ENCODE peak calls at places on chromosomes 6 and 20, in nine cellular contexts. L, T, O, Y, K, H, G, W and A are unnamed samples.

GRCh38 chr6:36033935-36034334 is 6.3 kb downstream of the MAPK14 start:
- DNase-seq in L (no peak), T (no peak), O (no peak), Y (no peak), K (peak), H (peak), G (no peak), W (no peak), A (no peak)

GRCh38 chr6:12114055-12114503 is 102.0 kb downstream of the HIVEP1 start:
- DNase-seq in L (no peak), T (no peak), O (no peak), Y (no peak), K (no peak), H (peak), G (no peak), W (no peak), A (no peak)

GRCh38 chr20:46959081-46959692 is 64.5 kb downstream of the EYA2 start:
- DNase-seq in L (no peak), T (no peak), O (no peak), Y (no peak), K (peak), H (no peak), G (no peak), W (no peak), A (no peak)

GRCh38 chr6:71527831-71528377 is 239.3 kb downstream of the OGFRL1 start:
- DNase-seq in L (no peak), T (no peak), O (no peak), Y (no peak), K (no peak), H (no peak), G (no peak), W (no peak), A (no peak)

GRCh38 chr20:59925894-59926293 is 7.5 kb downstream of the SYCP2 start:
- DNase-seq in L (no peak), T (no peak), O (no peak), Y (no peak), K (peak), H (no peak), G (no peak), W (no peak), A (no peak)

GRCh38 chr6:158775832-158776231 is 43.3 kb downstream of the EZR start:
- DNase-seq in L (no peak), T (no peak), O (no peak), Y (no peak), K (no peak), H (no peak), G (no peak), W (no peak), A (no peak)

GRCh38 chr6:9520417-9521151 is 894.3 kb downstream of the TFAP2A start:
- DNase-seq in L (no peak), T (no peak), O (no peak), Y (no peak), K (peak), H (peak), G (no peak), W (no peak), A (no peak)

GRCh38 chr6:138765896-138766487 is 7.6 kb upstream of the CCDC28A start:
- DNase-seq in L (peak), T (peak), O (no peak), Y (no peak), K (peak), H (peak), G (no peak), W (no peak), A (no peak)

GRCh38 chr20:17568972-17569471 is 853 bp upstream of the DSTN start:
- DNase-seq in L (no peak), T (peak), O (peak), Y (peak), K (peak), H (no peak), G (peak), W (peak), A (no peak)

GRCh38 chr6:16140607-16141006 is 11.7 kb downstream of the MYLIP start:
- DNase-seq in L (no peak), T (no peak), O (no peak), Y (no peak), K (no peak), H (no peak), G (no peak), W (no peak), A (no peak)

GRCh38 chr6:101011165-101011564 is 130.0 kb upstream of the ASCC3 start:
- DNase-seq in L (peak), T (no peak), O (peak), Y (no peak), K (peak), H (peak), G (no peak), W (no peak), A (peak)

GRCh38 chr20:278607-279571 is 11.7 kb downstream of the C20orf96 start:
- DNase-seq in L (no peak), T (peak), O (no peak), Y (peak), K (no peak), H (no peak), G (no peak), W (no peak), A (no peak)

GRCh38 chr6:132590362-132590761 is 821 bp upstream of the TAAR5 start:
- DNase-seq in L (no peak), T (no peak), O (no peak), Y (no peak), K (no peak), H (no peak), G (no peak), W (no peak), A (no peak)

GRCh38 chr20:58048096-58048702 is 180.3 kb downstream of the ANKRD60 start:
- DNase-seq in L (peak), T (peak), O (no peak), Y (peak), K (peak), H (peak), G (no peak), W (peak), A (no peak)

GRCh38 chr20:42559665-42560064 is 630.0 kb downstream of the PTPRT start:
- DNase-seq in L (no peak), T (no peak), O (no peak), Y (no peak), K (no peak), H (no peak), G (no peak), W (no peak), A (no peak)

GRCh38 chr6:165060636-165061190 is 248.7 kb downstream of the C6orf118 start:
- DNase-seq in L (no peak), T (no peak), O (no peak), Y (no peak), K (no peak), H (no peak), G (no peak), W (no peak), A (no peak)

GRCh38 chr6:4316867-4317400 is 181.6 kb upstream of the ECI2 start:
- DNase-seq in L (no peak), T (no peak), O (peak), Y (no peak), K (peak), H (no peak), G (peak), W (peak), A (no peak)

GRCh38 chr6:134551245-134551960 is 233.5 kb upstream of the SGK1 start:
- DNase-seq in L (no peak), T (no peak), O (no peak), Y (no peak), K (peak), H (no peak), G (no peak), W (no peak), A (no peak)

GRCh38 chr6:28969129-28969528 is 36.0 kb downstream of the ZNF311 start:
- DNase-seq in L (no peak), T (peak), O (no peak), Y (no peak), K (no peak), H (no peak), G (no peak), W (no peak), A (no peak)

GRCh38 chr6:107539409-107539808 is 49.5 kb downstream of the SOBP start:
- DNase-seq in L (no peak), T (no peak), O (no peak), Y (no peak), K (no peak), H (no peak), G (no peak), W (no peak), A (no peak)

GRCh38 chr20:37354210-37355195 is 8.6 kb downstream of the SRC start:
- DNase-seq in L (no peak), T (no peak), O (peak), Y (no peak), K (no peak), H (no peak), G (no peak), W (no peak), A (no peak)

GRCh38 chr6:132969188-132969587 is 154.8 kb downstream of the RPS12 start:
- DNase-seq in L (peak), T (peak), O (no peak), Y (no peak), K (no peak), H (no peak), G (no peak), W (no peak), A (no peak)

GRCh38 chr6:42100029-42100901 is 42.2 kb downstream of the C6orf132 start:
- DNase-seq in L (no peak), T (no peak), O (peak), Y (peak), K (peak), H (no peak), G (no peak), W (no peak), A (no peak)

GRCh38 chr6:5053864-5054426 is 31.2 kb upstream of the PPP1R3G start:
- DNase-seq in L (peak), T (no peak), O (no peak), Y (no peak), K (no peak), H (no peak), G (no peak), W (peak), A (no peak)

GRCh38 chr6:134323294-134323693 is 5.4 kb upstream of the SGK1 start:
- DNase-seq in L (no peak), T (no peak), O (no peak), Y (no peak), K (no peak), H (no peak), G (no peak), W (no peak), A (no peak)

GRCh38 chr6:29011276-29011734 is 6.2 kb upstream of the ZNF311 start:
- DNase-seq in L (peak), T (peak), O (peak), Y (peak), K (peak), H (peak), G (no peak), W (no peak), A (no peak)

GRCh38 chr6:163324928-163325784 is 89.4 kb upstream of the QKI start:
- DNase-seq in L (no peak), T (no peak), O (no peak), Y (no peak), K (no peak), H (no peak), G (peak), W (no peak), A (no peak)

GRCh38 chr6:169158182-169158573 is 95.5 kb downstream of the THBS2 start:
- DNase-seq in L (no peak), T (no peak), O (no peak), Y (peak), K (no peak), H (no peak), G (no peak), W (no peak), A (no peak)

GRCh38 chr6:148530394-148530923 is 187.8 kb downstream of the SASH1 start:
- DNase-seq in L (peak), T (peak), O (no peak), Y (no peak), K (no peak), H (peak), G (no peak), W (no peak), A (no peak)

GRCh38 chr6:26064619-26065257 is 22.5 kb upstream of the HFE start:
- DNase-seq in L (peak), T (peak), O (no peak), Y (no peak), K (peak), H (peak), G (no peak), W (no peak), A (no peak)

GRCh38 chr6:74606488-74607135 is 599.2 kb downstream of the COL12A1 start:
- DNase-seq in L (no peak), T (peak), O (no peak), Y (no peak), K (peak), H (no peak), G (no peak), W (peak), A (no peak)
- TF ChIP-seq CTCF in L (no peak), T (no peak), O (no peak), Y (no peak), K (no peak), H (no peak), G (no peak), W (no peak), A (no peak)

GRCh38 chr6:144330017-144330416 is 44.9 kb downstream of the UTRN start:
- DNase-seq in L (no peak), T (no peak), O (no peak), Y (no peak), K (no peak), H (no peak), G (no peak), W (no peak), A (no peak)
- H3K4me3 ChIP-seq in L (no peak), T (peak), O (no peak), Y (no peak), K (no peak), H (no peak), G (no peak), W (no peak), A (no peak)

GRCh38 chr6:34195726-34196115 is 41.0 kb upstream of the HMGA1 start:
- DNase-seq in L (no peak), T (no peak), O (no peak), Y (no peak), K (no peak), H (no peak), G (peak), W (no peak), A (no peak)

GRCh38 chr6:34196116-34196832 is 40.4 kb upstream of the HMGA1 start:
- DNase-seq in L (peak), T (peak), O (peak), Y (peak), K (peak), H (peak), G (peak), W (peak), A (peak)

GRCh38 chr6:34194770-34195169 is 41.9 kb upstream of the HMGA1 start:
- DNase-seq in L (no peak), T (peak), O (no peak), Y (no peak), K (no peak), H (no peak), G (no peak), W (no peak), A (no peak)

GRCh38 chr6:34189806-34190503 is 44.1 kb upstream of the GRM4 start:
- DNase-seq in L (no peak), T (no peak), O (peak), Y (no peak), K (no peak), H (peak), G (peak), W (no peak), A (no peak)

GRCh38 chr6:34190504-34191122 is 44.7 kb upstream of the GRM4 start:
- DNase-seq in L (no peak), T (peak), O (no peak), Y (no peak), K (no peak), H (no peak), G (no peak), W (no peak), A (no peak)
- TF ChIP-seq CTCF in L (no peak), T (no peak), O (no peak), Y (no peak), K (peak), H (no peak), G (no peak), W (no peak), A (no peak)

GRCh38 chr6:7147051-7147671 is 39.4 kb downstream of the RREB1 start:
- DNase-seq in L (no peak), T (no peak), O (no peak), Y (no peak), K (no peak), H (no peak), G (no peak), W (no peak), A (no peak)
- H3K4me3 ChIP-seq in L (peak), T (peak), O (no peak), Y (no peak), K (no peak), H (peak), G (no peak), W (no peak), A (peak)